ENCODE peak calls at places on chromosomes 1 and 21, in five cellular contexts. I, H, E, Q and O are unnamed samples.

GRCh38 chr1:22804969-22805671 is 94.5 kb downstream of the EPHB2 start:
- DNase-seq in Q (no peak), I (no peak), E (no peak), H (no peak), O (no peak)

GRCh38 chr21:42892582-42892930 is 553 bp upstream of the NDUFV3 start:
- DNase-seq in H (no peak), E (no peak), I (no peak), Q (no peak), O (no peak)

GRCh38 chr21:30391615-30392014 is 4.2 kb upstream of the KRTAP13-1 start:
- DNase-seq in E (no peak), I (no peak), H (no peak), Q (no peak), O (no peak)

GRCh38 chr1:10608690-10609089 is 133.9 kb downstream of the PEX14 start:
- DNase-seq in E (no peak), Q (no peak), H (no peak), I (no peak), O (no peak)

GRCh38 chr1:153387785-153388184 is 3.1 kb downstream of the S100A8 start:
- DNase-seq in H (no peak), I (no peak), Q (no peak), E (peak), O (no peak)

GRCh38 chr1:97505816-97506215 is 415.0 kb downstream of the DPYD start:
- DNase-seq in Q (no peak), H (no peak), E (no peak), I (no peak), O (no peak)

GRCh38 chr1:168000656-168001055 is 63.8 kb upstream of the MPC2 start:
- DNase-seq in Q (no peak), I (no peak), E (no peak), H (no peak), O (no peak)

GRCh38 chr1:235151033-235151432 is 10.0 kb downstream of the RBM34 start:
- DNase-seq in Q (no peak), H (no peak), E (no peak), I (no peak), O (no peak)

GRCh38 chr1:78651247-78651646 is 1.6 kb downstream of the IFI44 start:
- DNase-seq in E (peak), H (peak), I (no peak), Q (peak), O (no peak)

GRCh38 chr1:233034845-233035244 is 84.4 kb downstream of the NTPCR start:
- DNase-seq in E (no peak), I (no peak), H (no peak), Q (no peak), O (no peak)

GRCh38 chr1:236051107-236051885 is 13.6 kb downstream of the NID1 start:
- DNase-seq in E (no peak), Q (no peak), H (no peak), I (no peak), O (no peak)

GRCh38 chr1:48676822-48677221 is 99.9 kb downstream of the BEND5 start:
- DNase-seq in Q (no peak), I (no peak), H (no peak), E (no peak), O (no peak)

GRCh38 chr1:109466440-109467300 is at the start of gene SYPL2:
- DNase-seq in Q (peak), H (no peak), I (no peak), E (no peak), O (no peak)

GRCh38 chr1:110471131-110471530 is 20.2 kb downstream of the PROK1 start:
- DNase-seq in Q (no peak), E (no peak), H (no peak), I (no peak), O (no peak)

GRCh38 chr1:81998165-81998564 is 197.4 kb downstream of the ADGRL2 start:
- DNase-seq in E (no peak), Q (no peak), H (no peak), I (no peak), O (no peak)

GRCh38 chr1:91791103-91791502 is 94.8 kb downstream of the TGFBR3 start:
- DNase-seq in Q (no peak), I (no peak), E (no peak), H (no peak), O (no peak)

GRCh38 chr1:14404847-14405246 is 193.6 kb upstream of the KAZN start:
- DNase-seq in I (no peak), H (no peak), E (no peak), Q (no peak), O (no peak)

GRCh38 chr1:230568008-230568407 is 74.3 kb upstream of the COG2 start:
- DNase-seq in I (no peak), Q (no peak), H (no peak), E (no peak), O (no peak)

GRCh38 chr1:34831721-34832246 is 27.8 kb downstream of the SMIM12 start:
- DNase-seq in I (no peak), Q (no peak), E (no peak), H (no peak), O (no peak)

GRCh38 chr1:21378705-21379494 is 61.0 kb upstream of the NBPF3 start:
- DNase-seq in E (no peak), I (no peak), Q (no peak), H (no peak), O (no peak)

GRCh38 chr1:236140705-236141446 is 1.5 kb upstream of the GPR137B start:
- DNase-seq in Q (no peak), H (no peak), I (no peak), E (no peak), O (no peak)

GRCh38 chr1:59892836-59893811 is 33.4 kb downstream of the CYP2J2 start:
- DNase-seq in I (no peak), E (no peak), H (no peak), Q (no peak), O (no peak)

GRCh38 chr1:3355089-3355488 is 99.4 kb upstream of the ARHGEF16 start:
- DNase-seq in H (no peak), Q (no peak), E (no peak), I (no peak), O (no peak)

GRCh38 chr1:8061210-8061609 is 35.1 kb upstream of the ERRFI1 start:
- DNase-seq in E (no peak), Q (peak), I (no peak), H (peak), O (peak)

GRCh38 chr21:34812510-34813265 is 143.9 kb downstream of the CLIC6 start:
- DNase-seq in I (no peak), Q (no peak), E (no peak), H (peak), O (peak)

GRCh38 chr1:225451840-225452515 is 24.1 kb upstream of the LBR start:
- DNase-seq in E (peak), I (no peak), H (no peak), Q (no peak), O (no peak)

GRCh38 chr1:2121071-2121691 is 71.0 kb downstream of the PRKCZ start:
- DNase-seq in Q (no peak), E (no peak), H (no peak), I (no peak), O (no peak)

GRCh38 chr1:93056214-93056613 is 22.9 kb upstream of the MTF2 start:
- DNase-seq in H (no peak), Q (no peak), E (no peak), I (no peak), O (no peak)

GRCh38 chr1:78377356-78377928 is 113.3 kb upstream of the PTGFR start:
- DNase-seq in E (no peak), H (no peak), Q (no peak), I (no peak), O (no peak)

GRCh38 chr1:63892632-63893395 is 119.0 kb downstream of the ROR1 start:
- DNase-seq in I (no peak), Q (no peak), H (no peak), E (no peak), O (peak)

GRCh38 chr1:24957016-24957807 is 27.1 kb upstream of the RUNX3 start:
- DNase-seq in E (no peak), Q (no peak), H (no peak), I (no peak), O (no peak)

GRCh38 chr1:145690587-145691558 is 16.3 kb downstream of the PDZK1 start:
- DNase-seq in I (no peak), E (peak), H (peak), Q (no peak), O (peak)

GRCh38 chr1:220044683-220045355 is 1.5 kb downstream of the EPRS1 start:
- DNase-seq in Q (no peak), I (no peak), E (no peak), H (no peak), O (no peak)

GRCh38 chr1:239810071-239810481 is 281.6 kb upstream of the FMN2 start:
- DNase-seq in I (no peak), Q (no peak), H (no peak), E (no peak), O (no peak)

GRCh38 chr1:36157115-36157903 is 1.3 kb downstream of the MAP7D1 start:
- DNase-seq in I (no peak), H (no peak), E (no peak), Q (no peak), O (no peak)

DNA sequence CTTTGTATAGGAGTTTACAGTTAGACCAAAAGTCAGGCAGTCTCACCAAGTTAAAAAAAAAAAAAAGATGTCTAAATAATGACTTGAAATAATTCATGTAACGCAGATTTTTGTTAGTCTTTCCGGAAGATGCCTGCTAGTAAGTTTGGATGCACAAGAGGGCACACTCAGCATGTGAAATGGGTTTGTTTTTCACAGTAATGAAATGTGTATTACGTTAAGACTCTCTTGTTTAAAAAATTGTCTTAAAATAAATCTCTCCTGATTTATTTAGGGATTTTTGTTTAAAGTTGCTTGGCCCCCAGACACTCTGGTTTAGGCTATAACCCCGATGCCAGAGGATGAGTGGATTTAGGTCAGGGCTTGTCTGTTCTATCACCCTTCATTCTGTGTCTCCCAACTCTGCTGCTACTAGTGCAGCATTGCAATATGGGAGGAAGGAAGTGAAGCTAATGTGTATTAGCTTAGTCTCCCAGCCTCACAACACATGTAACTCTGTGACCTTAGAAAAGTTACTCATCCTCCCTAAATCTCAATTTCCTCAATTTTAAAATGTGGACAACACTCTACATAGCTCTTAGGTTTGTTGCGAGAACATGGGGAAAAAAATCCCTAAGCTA is 25.7 kb downstream of the CTH start:
- DNase-seq in I (no peak), Q (no peak), E (no peak), H (no peak), O (peak)
- TF ChIP-seq CTCF in I (no peak), Q (no peak), E (no peak), H (peak), O (peak)

GRCh38 chr1:151189638-151190445 is at the start of gene VPS72:
- DNase-seq in I (peak), Q (peak), E (peak), H (no peak), O (peak)

GRCh38 chr1:151193856-151194255 is 3.9 kb upstream of the VPS72 start:
- DNase-seq in I (no peak), Q (no peak), H (no peak), E (no peak), O (no peak)

GRCh38 chr1:151196292-151196800 is 2.0 kb upstream of the PIP5K1A start:
- DNase-seq in I (no peak), Q (peak), H (no peak), E (no peak), O (peak)

GRCh38 chr1:151193304-151193703 is 3.3 kb upstream of the VPS72 start:
- DNase-seq in H (no peak), E (no peak), Q (no peak), I (no peak), O (no peak)

DNA sequence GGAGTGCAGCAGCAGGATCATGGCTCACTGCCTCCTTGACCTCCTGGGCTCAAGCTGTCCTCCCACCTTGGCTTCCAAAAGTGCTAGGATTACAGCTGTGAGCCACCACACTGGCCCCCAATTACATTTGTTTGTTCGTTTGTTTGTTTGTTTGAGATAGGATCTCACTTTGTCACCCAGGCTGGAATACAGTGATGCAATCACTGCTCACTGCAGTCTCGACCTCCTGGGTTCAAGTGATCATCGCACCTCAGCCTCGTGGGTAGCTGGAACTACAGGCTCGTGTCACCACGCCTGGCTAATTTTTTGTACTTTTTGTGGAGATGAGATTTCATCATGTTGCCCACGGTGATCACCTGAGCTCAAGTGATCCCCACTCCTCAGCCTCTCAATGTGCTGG is 2.0 kb upstream of the VPS72 start:
- DNase-seq in I (no peak), Q (no peak), E (no peak), H (no peak), O (no peak)
- TF ChIP-seq CTCF in I (no peak), Q (no peak), E (no peak), H (no peak), O (no peak)

GRCh38 chr1:65948609-65949229 is 156.0 kb downstream of the PDE4B start:
- DNase-seq in H (no peak), I (no peak), Q (no peak), E (no peak), O (peak)
- TF ChIP-seq CTCF in H (peak), I (no peak), Q (no peak), E (no peak), O (peak)

GRCh38 chr1:157170677-157171515 is 32.7 kb upstream of the ETV3 start:
- DNase-seq in Q (peak), E (no peak), I (no peak), H (no peak), O (no peak)
- TF ChIP-seq CTCF in Q (peak), E (peak), I (no peak), H (peak), O (peak)